ENCODE peak calls at places on chromosomes 3 and 15, in four cellular contexts. F is GM19239; V is activated CD8-positive, alpha-beta memory T cell treated with anti-CD3 and anti-CD28 coated beads for 48 hours; Z is HuH-7.5. G is an unnamed sample.

GRCh38 chr15:99100245-99101173 is 4.4 kb upstream of the SYNM start:
- DNase-seq in F (peak; percentile 43), V (no peak), Z (peak; percentile 90), G (no peak)

GRCh38 chr3:9214599-9214998 is 34.8 kb downstream of the SRGAP3 start:
- DNase-seq in Z (no peak), F (no peak), V (no peak), G (no peak)

GRCh38 chr3:125512135-125512920 is 7.7 kb downstream of the SNX4 start:
- DNase-seq in F (no peak), Z (no peak), V (peak; percentile 20), G (peak; percentile 51)

GRCh38 chr3:49133226-49133951 is 539 bp upstream of the LAMB2 start:
- DNase-seq in V (no peak), F (no peak), Z (peak; percentile 96), G (no peak)

GRCh38 chr15:57384816-57385215 is 8.5 kb downstream of the CGNL1 start:
- DNase-seq in V (no peak), F (no peak), Z (no peak), G (no peak)

GRCh38 chr3:65902304-65902793 is 136.4 kb downstream of the MAGI1 start:
- DNase-seq in V (no peak), F (no peak), Z (no peak), G (no peak)

GRCh38 chr3:58647661-58648141 is 18.9 kb downstream of the FAM3D start:
- DNase-seq in F (no peak), Z (no peak), V (no peak), G (peak; percentile 89)

GRCh38 chr3:190581041-190581501 is 67.2 kb downstream of the IL1RAP start:
- DNase-seq in V (no peak), F (no peak), Z (no peak), G (no peak)

GRCh38 chr15:56149071-56149470 is 94.6 kb downstream of the RFX7 start:
- DNase-seq in Z (no peak), V (no peak), F (no peak), G (no peak)

GRCh38 chr3:183884437-183885296 is at the start of gene PARL:
- DNase-seq in V (peak; percentile 95), F (peak; percentile 90), Z (peak; percentile 80), G (peak; percentile 54)

GRCh38 chr3:150299221-150299620 is 108.9 kb upstream of the TSC22D2 start:
- DNase-seq in F (no peak), Z (no peak), V (no peak), G (no peak)

GRCh38 chr3:167876603-167877325 is 141.2 kb downstream of the SERPINI1 start:
- DNase-seq in Z (no peak), F (no peak), V (no peak), G (peak; percentile 7)

GRCh38 chr3:125212096-125212508 is 446 bp downstream of the SLC12A8 start:
- DNase-seq in F (no peak), Z (peak; percentile 28), V (no peak), G (no peak)

GRCh38 chr3:186425788-186426730 is 64.0 kb upstream of the DGKG start:
- DNase-seq in F (no peak), Z (no peak), V (no peak), G (no peak)

GRCh38 chr3:174907027-174907426 is 47.9 kb downstream of the NAALADL2 start:
- DNase-seq in F (no peak), V (no peak), Z (no peak), G (no peak)

GRCh38 chr3:64354221-64354620 is 129.0 kb upstream of the PRICKLE2 start:
- DNase-seq in Z (no peak), V (no peak), F (no peak), G (no peak)

GRCh38 chr15:54150255-54150654 is 172.0 kb downstream of the UNC13C start:
- DNase-seq in Z (no peak), F (no peak), V (no peak), G (no peak)

GRCh38 chr15:25711691-25712090 is 151.4 kb downstream of the ATP10A start:
- DNase-seq in V (no peak), F (no peak), Z (no peak), G (no peak)

G was measured in glomerular endothelial cell.